ENCODE peak calls at places on chromosomes 11 and 22, in ten cellular contexts. B is Right ventricle myocardium superior; W is EH; X is stimulated activated CD4-positive, alpha-beta T cell treated with anti-CD3 and anti-CD28 coated beads, Interleukin-2, amount 100 ng/mL, for 4 hours; K is GM04504; S is neural crest cell; P is aorta; N is lung microvascular endothelial cell; V is GM06990; J is SW480. C is an unnamed sample.

GRCh38 chr22:32204856-32205722 is at the start of gene RFPL2:
- DNase-seq in B (no peak), W (peak; percentile 4), X (no peak), K (peak; percentile 7), S (peak; percentile 57), P (no peak), N (peak; percentile 50), V (no peak), J (peak; percentile 76), C (no peak)

GRCh38 chr11:35009191-35009940 is 92.9 kb downstream of the PDHX start:
- DNase-seq in B (no peak), W (peak; percentile 90), X (no peak), K (peak; percentile 86), S (no peak), P (no peak), N (no peak), V (no peak), J (no peak), C (no peak)

GRCh38 chr11:12764187-12764914 is 90.1 kb downstream of the TEAD1 start:
- DNase-seq in B (no peak), W (no peak), X (no peak), K (no peak), S (no peak), P (no peak), N (no peak), V (no peak), J (no peak), C (no peak)

GRCh38 chr11:120956710-120957500 is 67.0 kb upstream of the TBCEL start:
- DNase-seq in B (no peak), W (no peak), X (no peak), K (no peak), S (no peak), P (no peak), N (no peak), V (no peak), J (no peak), C (no peak)

GRCh38 chr11:130772266-130773227 is 143.7 kb downstream of the SNX19 start:
- DNase-seq in B (no peak), W (peak; percentile 97), X (no peak), K (peak; percentile 85), S (no peak), P (no peak), N (no peak), V (no peak), J (peak; percentile 91), C (no peak)

GRCh38 chr11:115990004-115990447 is 485.8 kb upstream of the CADM1 start:
- DNase-seq in B (peak; percentile 49), W (no peak), X (no peak), K (no peak), S (peak; percentile 44), P (peak; percentile 53), N (no peak), V (peak; percentile 16), J (no peak), C (peak; percentile 51)

GRCh38 chr11:123187221-123187620 is 7.8 kb downstream of the CLMP start:
- DNase-seq in B (no peak), W (peak; percentile 41), X (no peak), K (no peak), S (no peak), P (no peak), N (no peak), V (no peak), J (no peak), C (no peak)

GRCh38 chr11:110752890-110753289 is 40.7 kb upstream of the ARHGAP20 start:
- DNase-seq in B (no peak), W (no peak), X (no peak), K (no peak), S (no peak), P (no peak), N (no peak), V (no peak), J (no peak), C (no peak)

GRCh38 chr11:46920709-46921108 is 2.4 kb upstream of the LRP4 start:
- DNase-seq in B (no peak), W (peak; percentile 99), X (no peak), K (peak; percentile 99), S (no peak), P (peak; percentile 66), N (no peak), V (no peak), J (no peak), C (no peak)

GRCh38 chr11:45048313-45048841 is 97.7 kb upstream of the TP53I11 start:
- DNase-seq in B (no peak), W (no peak), X (no peak), K (no peak), S (no peak), P (no peak), N (no peak), V (no peak), J (no peak), C (no peak)

GRCh38 chr11:76214186-76214585 is 7.9 kb upstream of the WNT11 start:
- DNase-seq in B (peak; percentile 24), W (no peak), X (no peak), K (no peak), S (no peak), P (no peak), N (no peak), V (no peak), J (no peak), C (no peak)

GRCh38 chr11:20005747-20006146 is 154.5 kb downstream of the DBX1 start:
- DNase-seq in B (no peak), W (no peak), X (no peak), K (no peak), S (no peak), P (no peak), N (no peak), V (no peak), J (no peak), C (no peak)

GRCh38 chr11:67356551-67356866 is 3.2 kb upstream of the POLD4 start:
- DNase-seq in B (no peak), W (no peak), X (no peak), K (no peak), S (no peak), P (no peak), N (no peak), V (no peak), J (no peak), C (no peak)

GRCh38 chr11:94838027-94838610 is 70.0 kb downstream of the AMOTL1 start:
- DNase-seq in B (no peak), W (no peak), X (no peak), K (no peak), S (no peak), P (no peak), N (no peak), V (no peak), J (no peak), C (no peak)

GRCh38 chr11:45922425-45923082 is at the start of gene LARGE2:
- DNase-seq in B (peak; percentile 35), W (no peak), X (no peak), K (no peak), S (no peak), P (no peak), N (no peak), V (no peak), J (peak; percentile 78), C (peak; percentile 66)

GRCh38 chr22:19473578-19473977 is 5.4 kb downstream of the UFD1 start:
- DNase-seq in B (no peak), W (peak; percentile 6), X (no peak), K (no peak), S (no peak), P (no peak), N (peak; percentile 11), V (no peak), J (peak; percentile 2), C (no peak)

GRCh38 chr11:101010899-101011298 is 118.7 kb downstream of the PGR start:
- DNase-seq in B (no peak), W (peak; percentile 3), X (no peak), K (no peak), S (no peak), P (no peak), N (no peak), V (no peak), J (no peak), C (no peak)

GRCh38 chr11:11262171-11262920 is 90.7 kb downstream of the CSNK2A3 start:
- DNase-seq in B (no peak), W (no peak), X (no peak), K (no peak), S (no peak), P (no peak), N (no peak), V (no peak), J (no peak), C (no peak)

GRCh38 chr11:96254854-96255253 is 88.1 kb downstream of the MAML2 start:
- DNase-seq in B (no peak), W (no peak), X (no peak), K (no peak), S (no peak), P (no peak), N (no peak), V (no peak), J (no peak), C (no peak)

GRCh38 chr11:22340803-22341581 is 2.8 kb downstream of the SLC17A6 start:
- DNase-seq in B (no peak), W (no peak), X (no peak), K (no peak), S (no peak), P (no peak), N (no peak), V (no peak), J (no peak), C (no peak)

GRCh38 chr11:11155962-11156815 is 196.9 kb downstream of the CSNK2A3 start:
- DNase-seq in B (no peak), W (no peak), X (peak; percentile 34), K (no peak), S (peak; percentile 36), P (no peak), N (peak; percentile 4), V (peak; percentile 23), J (no peak), C (peak; percentile 38)

GRCh38 chr22:43239102-43239875 is 52.4 kb upstream of the TTLL12 start:
- DNase-seq in B (peak; percentile 63), W (no peak), X (no peak), K (no peak), S (no peak), P (no peak), N (no peak), V (no peak), J (no peak), C (no peak)

GRCh38 chr11:69154938-69155301 is 815 bp upstream of the SMIM38 start:
- DNase-seq in B (no peak), W (no peak), X (no peak), K (no peak), S (no peak), P (no peak), N (no peak), V (no peak), J (no peak), C (no peak)

GRCh38 chr22:36365020-36365411 is 22.8 kb downstream of the MYH9 start:
- DNase-seq in B (no peak), W (peak; percentile 96), X (peak; percentile 92), K (peak; percentile 81), S (no peak), P (peak; percentile 91), N (peak; percentile 61), V (peak; percentile 61), J (peak; percentile 61), C (peak; percentile 71)

GRCh38 chr11:94768602-94769511 is 701 bp downstream of the AMOTL1 start:
- DNase-seq in B (peak; percentile 59), W (peak; percentile 56), X (no peak), K (no peak), S (peak; percentile 26), P (peak; percentile 61), N (peak; percentile 64), V (peak; percentile 4), J (no peak), C (peak; percentile 51)

GRCh38 chr22:47199261-47199948 is 437.0 kb downstream of the TBC1D22A start:
- DNase-seq in B (no peak), W (no peak), X (no peak), K (no peak), S (no peak), P (no peak), N (no peak), V (no peak), J (peak; percentile 30), C (no peak)

GRCh38 chr11:109590782-109591181 is 168.8 kb downstream of the C11orf87 start:
- DNase-seq in B (no peak), W (no peak), X (no peak), K (no peak), S (no peak), P (no peak), N (no peak), V (no peak), J (no peak), C (no peak)

GRCh38 chr11:119236891-119237290 is 30.8 kb downstream of the CBL start:
- DNase-seq in B (no peak), W (peak; percentile 64), X (no peak), K (no peak), S (no peak), P (no peak), N (no peak), V (no peak), J (no peak), C (no peak)